ENCODE peak calls at places on chromosomes 2 and 18, in nine cellular contexts. Z is tibial artery, T is K562, A is stomach, N is Peyer's patch, C is psoas muscle, E is upper lobe of left lung, F is right atrium auricular region, W is HCT116. D is an unnamed sample.

GRCh38 chr2:121254748-121255147 is 30.3 kb downstream of the TFCP2L1 start:
- DNase-seq in A (no peak), W (no peak), C (no peak), F (no peak), T (no peak), E (no peak), Z (no peak), N (peak; percentile 25), D (no peak)

GRCh38 chr18:39843546-39843945 is 2111.5 kb upstream of the PIK3C3 start:
- DNase-seq in C (no peak), W (no peak), T (no peak), Z (no peak), F (no peak), E (no peak), N (no peak), A (no peak), D (no peak)

GRCh38 chr2:178306351-178307073 is 112.2 kb downstream of the OSBPL6 start:
- DNase-seq in A (no peak), T (peak; percentile 66), C (no peak), N (peak; percentile 58), F (no peak), Z (no peak), W (peak; percentile 24), E (no peak), D (peak; percentile 43)

GRCh38 chr2:138421971-138422335 is 79.6 kb upstream of the SPOPL start:
- DNase-seq in W (peak; percentile 55), T (no peak), E (no peak), N (no peak), A (no peak), Z (no peak), F (no peak), C (no peak), D (peak; percentile 78)

GRCh38 chr18:55012041-55012440 is 52.8 kb upstream of the CCDC68 start:
- DNase-seq in C (no peak), F (no peak), E (no peak), A (no peak), T (no peak), Z (no peak), W (no peak), N (no peak), D (peak; percentile 51)

GRCh38 chr18:22467760-22468553 is 50.2 kb upstream of the CTAGE1 start:
- DNase-seq in E (no peak), T (peak; percentile 39), N (no peak), C (no peak), Z (peak; percentile 82), W (peak; percentile 83), F (no peak), A (no peak), D (peak; percentile 92)

GRCh38 chr18:62524443-62525200 is 1.8 kb downstream of the ZCCHC2 start:
- DNase-seq in C (peak; percentile 73), N (peak; percentile 80), E (peak; percentile 93), W (no peak), T (peak; percentile 44), F (no peak), A (peak; percentile 73), Z (peak; percentile 79), D (peak; percentile 79)

GRCh38 chr18:58087928-58088722 is 44.1 kb downstream of the NEDD4L start:
- DNase-seq in A (peak; percentile 83), W (no peak), C (no peak), T (peak; percentile 69), N (peak; percentile 77), Z (no peak), E (no peak), F (no peak), D (no peak)

GRCh38 chr2:239685556-239685955 is 284.7 kb upstream of the HDAC4 start:
- DNase-seq in T (no peak), Z (peak; percentile 34), F (peak; percentile 18), E (no peak), N (no peak), C (no peak), W (no peak), A (no peak), D (no peak)

GRCh38 chr18:58983260-58983659 is 118.6 kb downstream of the ZNF532 start:
- DNase-seq in Z (no peak), F (no peak), E (no peak), T (no peak), N (no peak), W (no peak), C (no peak), A (no peak), D (no peak)

DNA sequence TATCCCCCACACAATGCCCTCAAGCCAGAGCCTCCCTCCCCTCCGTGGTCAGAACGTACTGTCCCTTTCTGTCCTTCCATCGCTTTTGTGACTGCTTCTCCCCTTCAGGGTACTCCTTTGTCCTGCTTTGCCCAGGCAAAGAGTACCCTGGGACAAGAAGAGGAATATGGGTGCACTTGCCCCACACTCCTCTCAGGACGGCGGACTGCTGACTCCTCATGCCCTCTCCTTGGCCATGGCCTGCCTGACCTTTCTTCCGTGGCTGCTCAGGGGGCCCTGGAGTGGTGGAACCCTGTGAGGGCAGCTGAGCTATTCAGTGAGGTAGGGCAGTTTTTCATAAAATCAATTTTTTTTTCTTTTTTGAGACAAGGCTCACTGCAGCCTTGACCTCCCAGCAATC is 18.7 kb downstream of the C2orf74 start:
- DNase-seq in T (no peak), F (no peak), W (no peak), C (no peak), A (no peak), E (no peak), Z (no peak), N (no peak), D (no peak)
- H3K36me3 ChIP-seq in T (peaks cover 68% of the 10 kb centered on the region), F (peaks cover 47% of the 10 kb centered on the region), W (peaks cover 42% of the 10 kb centered on the region), C (peaks cover 18% of the 10 kb centered on the region), A (peaks cover 50% of the 10 kb centered on the region), E (peaks cover 37% of the 10 kb centered on the region), Z (peaks cover 59% of the 10 kb centered on the region), N (peaks cover 51% of the 10 kb centered on the region), D (peaks cover 44% of the 10 kb centered on the region)

GRCh38 chr2:232028631-232029030 is 67.1 kb downstream of the DIS3L2 start:
- DNase-seq in E (no peak), T (no peak), C (no peak), F (no peak), Z (no peak), A (no peak), N (no peak), W (no peak), D (peak; percentile 33)
- H3K9me3 ChIP-seq in E (no peaks in the 10 kb centered on the region), T (no peaks in the 10 kb centered on the region), C (no peaks in the 10 kb centered on the region), F (no peaks in the 10 kb centered on the region), Z (no peaks in the 10 kb centered on the region), A (no peaks in the 10 kb centered on the region), N (no peaks in the 10 kb centered on the region), W (no peaks in the 10 kb centered on the region), D (no peaks in the 10 kb centered on the region)

GRCh38 chr2:38301340-38301968 is 75.6 kb downstream of the ATL2 start:
- DNase-seq in E (no peak), N (no peak), W (no peak), C (peak; percentile 59), T (no peak), Z (no peak), F (no peak), A (peak; percentile 39), D (no peak)

GRCh38 chr2:38294597-38294996 is 82.5 kb downstream of the ATL2 start:
- DNase-seq in F (no peak), A (no peak), E (no peak), T (no peak), N (no peak), C (no peak), Z (no peak), W (no peak), D (no peak)

GRCh38 chr2:38296381-38296780 is 80.7 kb downstream of the ATL2 start:
- DNase-seq in A (no peak), E (no peak), N (no peak), C (no peak), W (no peak), F (no peak), Z (no peak), T (no peak), D (no peak)

GRCh38 chr2:38301969-38302702 is 74.9 kb downstream of the ATL2 start:
- DNase-seq in T (no peak), Z (no peak), C (no peak), W (no peak), N (no peak), E (no peak), A (no peak), F (no peak), D (no peak)

GRCh38 chr2:38298539-38298938 is 78.5 kb downstream of the ATL2 start:
- DNase-seq in W (no peak), E (no peak), N (no peak), F (no peak), T (no peak), Z (no peak), C (no peak), A (no peak), D (no peak)
- H3K36me3 ChIP-seq in W (peaks cover 31% of the 10 kb centered on the region), E (peaks cover 25% of the 10 kb centered on the region), N (peaks cover 68% of the 10 kb centered on the region), F (peaks cover 58% of the 10 kb centered on the region), T (peaks cover 80% of the 10 kb centered on the region), Z (peaks cover 72% of the 10 kb centered on the region), C (no peaks in the 10 kb centered on the region), A (peaks cover 86% of the 10 kb centered on the region), D (peaks cover 60% of the 10 kb centered on the region)

DNA sequence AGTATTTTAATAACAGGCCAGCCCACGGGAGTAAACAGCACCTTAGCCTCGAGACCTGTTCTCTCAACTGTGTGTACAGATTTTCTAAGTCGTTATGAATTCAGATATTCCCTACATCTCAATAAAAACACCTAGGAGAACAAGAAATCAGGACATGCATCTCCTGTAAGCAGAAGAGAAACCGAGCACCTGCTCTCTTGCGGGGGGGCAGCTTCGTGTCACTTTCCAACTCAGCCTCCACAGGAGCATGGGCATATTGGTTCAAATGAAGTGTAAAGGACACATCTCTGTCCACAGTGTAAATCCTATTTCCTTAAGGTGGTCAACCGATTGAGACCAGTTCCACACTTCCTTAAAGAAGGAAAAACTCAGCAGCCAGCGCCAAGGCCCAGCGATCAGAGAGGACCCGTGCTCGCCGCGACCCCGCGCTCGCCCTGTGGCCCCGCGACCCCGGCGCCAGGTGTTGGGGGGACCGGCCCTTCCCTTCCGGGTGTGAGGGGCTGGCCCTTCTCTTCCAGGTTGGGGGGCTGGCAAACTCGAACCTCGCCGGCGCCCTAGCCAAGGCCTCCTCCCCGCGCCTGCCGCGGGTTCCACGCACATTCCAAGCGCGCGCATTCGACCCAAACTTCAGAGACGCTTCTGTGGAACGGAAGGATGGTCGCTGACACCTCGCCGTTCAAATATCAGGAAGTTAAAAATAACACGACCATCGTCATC is 652 bp downstream of the SH3YL1 start:
- DNase-seq in A (no peak), T (no peak), E (peak; percentile 86), Z (no peak), N (no peak), F (no peak), C (no peak), W (no peak), D (no peak)
- H3K9me3 ChIP-seq in A (no peaks in the 10 kb centered on the region), T (peaks cover 5% of the 10 kb centered on the region), E (no peaks in the 10 kb centered on the region), Z (peaks cover 1% of the 10 kb centered on the region), N (no peaks in the 10 kb centered on the region), F (no peaks in the 10 kb centered on the region), C (peaks cover 5% of the 10 kb centered on the region), W (peaks cover 4% of the 10 kb centered on the region), D (peaks cover under 1% of the 10 kb centered on the region)

GRCh38 chr2:174376967-174377366 is 18.6 kb upstream of the SCRN3 start:
- DNase-seq in Z (no peak), T (peak; percentile 15), A (no peak), F (no peak), N (no peak), C (no peak), W (no peak), E (no peak), D (no peak)
- H3K36me3 ChIP-seq in Z (peaks cover 85% of the 10 kb centered on the region), T (peaks cover 44% of the 10 kb centered on the region), A (peaks cover 97% of the 10 kb centered on the region), F (peaks cover 67% of the 10 kb centered on the region), N (peaks cover 89% of the 10 kb centered on the region), C (peaks cover 7% of the 10 kb centered on the region), W (no peaks in the 10 kb centered on the region), E (peaks cover 66% of the 10 kb centered on the region), D (peaks cover 84% of the 10 kb centered on the region)

GRCh38 chr2:80168801-80169200 is 135.8 kb downstream of the LRRTM1 start:
- DNase-seq in Z (no peak), T (peak; percentile 72), N (no peak), A (no peak), C (no peak), W (no peak), F (no peak), E (no peak), D (no peak)
- H3K9me3 ChIP-seq in Z (no peaks in the 10 kb centered on the region), T (peaks cover 5% of the 10 kb centered on the region), N (no peaks in the 10 kb centered on the region), A (no peaks in the 10 kb centered on the region), C (no peaks in the 10 kb centered on the region), W (peaks cover 6% of the 10 kb centered on the region), F (no peaks in the 10 kb centered on the region), E (no peaks in the 10 kb centered on the region), D (no peaks in the 10 kb centered on the region)